ENCODE peak calls at places on chromosomes 1 and 21, in nine cellular contexts. K is effector CD4-positive, alpha-beta T cell; A is Kasumi-1; C is Right ventricle myocardium superior; N is stimulated activated naive CD8-positive, alpha-beta T cell treated with anti-CD3 and anti-CD28 coated beads, Interleukin-15, amount 100 ng/mL, for 72 hours; X is SW 1271; I is naive thymus-derived CD8-positive, alpha-beta T cell; J is esophagus squamous epithelium; W is dermis blood vessel endothelial cell. P is an unnamed sample.

GRCh38 chr21:42257091-42257760 is 38.3 kb downstream of the ABCG1 start:
- DNase-seq in K (no peak), A (no peak), C (peak; percentile 56), N (no peak), X (no peak), I (no peak), J (no peak), W (no peak), P (no peak)

GRCh38 chr1:228213917-228214808 is 6.3 kb downstream of the OBSCN start:
- DNase-seq in K (no peak), A (no peak), C (no peak), N (no peak), X (no peak), I (no peak), J (no peak), W (no peak), P (no peak)

GRCh38 chr1:31796707-31797106 is 19.1 kb downstream of the SPOCD1 start:
- DNase-seq in K (no peak), A (no peak), C (no peak), N (no peak), X (no peak), I (no peak), J (no peak), W (no peak), P (no peak)

GRCh38 chr1:15945011-15945831 is 30.7 kb downstream of the ZBTB17 start:
- DNase-seq in K (no peak), A (no peak), C (no peak), N (no peak), X (no peak), I (no peak), J (no peak), W (no peak), P (no peak)

GRCh38 chr21:18529253-18529652 is 125.7 kb upstream of the TMPRSS15 start:
- DNase-seq in K (no peak), A (no peak), C (no peak), N (no peak), X (peak; percentile 1), I (no peak), J (no peak), W (peak; percentile 7), P (no peak)

GRCh38 chr1:234322979-234323378 is 50.3 kb upstream of the COA6 start:
- DNase-seq in K (peak; percentile 52), A (peak; percentile 73), C (peak; percentile 59), N (peak; percentile 53), X (no peak), I (no peak), J (no peak), W (peak; percentile 61), P (peak; percentile 22)

GRCh38 chr1:76281306-76281705 is 206.8 kb downstream of the ST6GALNAC3 start:
- DNase-seq in K (no peak), A (no peak), C (no peak), N (no peak), X (no peak), I (no peak), J (no peak), W (no peak), P (no peak)

GRCh38 chr21:41432567-41433460 is 6.8 kb downstream of the MX1 start:
- DNase-seq in K (no peak), A (no peak), C (no peak), N (no peak), X (no peak), I (no peak), J (no peak), W (no peak), P (no peak)

GRCh38 chr21:19130379-19131028 is 726.9 kb upstream of the TMPRSS15 start:
- DNase-seq in K (no peak), A (no peak), C (no peak), N (no peak), X (no peak), I (no peak), J (no peak), W (no peak), P (no peak)

GRCh38 chr1:178947688-178948003 is 76.8 kb upstream of the ANGPTL1 start:
- DNase-seq in K (no peak), A (no peak), C (no peak), N (no peak), X (no peak), I (no peak), J (no peak), W (no peak), P (no peak)

GRCh38 chr21:28334407-28334806 is 658.3 kb downstream of the LTN1 start:
- DNase-seq in K (no peak), A (no peak), C (no peak), N (no peak), X (no peak), I (no peak), J (no peak), W (no peak), P (no peak)

GRCh38 chr1:4825841-4826450 is 171.5 kb downstream of the AJAP1 start:
- DNase-seq in K (no peak), A (no peak), C (no peak), N (no peak), X (no peak), I (no peak), J (no peak), W (no peak), P (no peak)

GRCh38 chr1:159752135-159752580 is 28.6 kb upstream of the DUSP23 start:
- DNase-seq in K (no peak), A (no peak), C (peak; percentile 54), N (no peak), X (no peak), I (no peak), J (peak; percentile 19), W (peak; percentile 96), P (no peak)

GRCh38 chr1:91724231-91724630 is 161.7 kb downstream of the TGFBR3 start:
- DNase-seq in K (no peak), A (no peak), C (no peak), N (no peak), X (no peak), I (no peak), J (no peak), W (no peak), P (no peak)

GRCh38 chr1:6221210-6221784 is 14.5 kb downstream of the ICMT start:
- DNase-seq in K (no peak), A (no peak), C (no peak), N (no peak), X (no peak), I (no peak), J (no peak), W (no peak), P (no peak)

GRCh38 chr1:177783052-177783451 is 186.8 kb downstream of the SEC16B start:
- DNase-seq in K (no peak), A (no peak), C (no peak), N (no peak), X (no peak), I (no peak), J (no peak), W (no peak), P (no peak)

GRCh38 chr1:158180741-158181576 is at the start of gene CD1D:
- DNase-seq in K (no peak), A (no peak), C (peak; percentile 65), N (no peak), X (no peak), I (no peak), J (no peak), W (no peak), P (no peak)

GRCh38 chr1:151851886-151852285 is 1.6 kb downstream of the THEM5 start:
- DNase-seq in K (no peak), A (no peak), C (no peak), N (no peak), X (no peak), I (no peak), J (no peak), W (no peak), P (no peak)

GRCh38 chr1:174413632-174414031 is 34.1 kb upstream of the GPR52 start:
- DNase-seq in K (no peak), A (no peak), C (no peak), N (no peak), X (no peak), I (no peak), J (no peak), W (no peak), P (no peak)

GRCh38 chr21:45064091-45064490 is 10.3 kb upstream of the ADARB1 start:
- DNase-seq in K (no peak), A (no peak), C (no peak), N (no peak), X (no peak), I (no peak), J (no peak), W (no peak), P (no peak)

GRCh38 chr1:74485622-74486021 is 26.8 kb downstream of the LRRC53 start:
- DNase-seq in K (no peak), A (no peak), C (no peak), N (no peak), X (no peak), I (no peak), J (no peak), W (no peak), P (no peak)

GRCh38 chr1:29342351-29342750 is 106.0 kb downstream of the PTPRU start:
- DNase-seq in K (no peak), A (no peak), C (no peak), N (no peak), X (no peak), I (no peak), J (no peak), W (no peak), P (no peak)

GRCh38 chr1:24111998-24112380 is at the start of gene MYOM3:
- DNase-seq in K (no peak), A (no peak), C (peak; percentile 78), N (no peak), X (no peak), I (no peak), J (no peak), W (peak; percentile 6), P (no peak)

GRCh38 chr1:27117733-27118439 is 37.0 kb downstream of the SLC9A1 start:
- DNase-seq in K (no peak), A (no peak), C (no peak), N (no peak), X (no peak), I (no peak), J (no peak), W (peak; percentile 36), P (no peak)

GRCh38 chr21:39057121-39057520 is 126.1 kb downstream of the PSMG1 start:
- DNase-seq in K (no peak), A (no peak), C (no peak), N (no peak), X (no peak), I (no peak), J (no peak), W (no peak), P (no peak)

GRCh38 chr1:12095822-12096263 is 32.7 kb downstream of the TNFRSF8 start:
- DNase-seq in K (no peak), A (no peak), C (no peak), N (no peak), X (no peak), I (no peak), J (no peak), W (no peak), P (no peak)

GRCh38 chr1:154499446-154499845 is 2.6 kb upstream of the TDRD10 start:
- DNase-seq in K (no peak), A (no peak), C (no peak), N (no peak), X (no peak), I (no peak), J (no peak), W (peak; percentile 58), P (no peak)

GRCh38 chr1:13725714-13726175 is 25.8 kb downstream of the PRDM2 start:
- DNase-seq in K (peak; percentile 52), A (peak; percentile 75), C (no peak), N (peak; percentile 54), X (no peak), I (peak; percentile 74), J (no peak), W (peak; percentile 57), P (peak; percentile 40)

GRCh38 chr1:114157275-114157660 is 3.6 kb upstream of the SYT6 start:
- DNase-seq in K (no peak), A (no peak), C (no peak), N (no peak), X (no peak), I (no peak), J (no peak), W (no peak), P (no peak)

GRCh38 chr1:172626845-172627244 is 32.1 kb upstream of the FASLG start:
- DNase-seq in K (no peak), A (no peak), C (no peak), N (no peak), X (no peak), I (no peak), J (no peak), W (no peak), P (no peak)

GRCh38 chr1:199669916-199670315 is 357.6 kb upstream of the NR5A2 start:
- DNase-seq in K (no peak), A (no peak), C (no peak), N (no peak), X (no peak), I (no peak), J (no peak), W (no peak), P (no peak)